ENCODE peak calls at places on chromosomes 11 and 22, in four cellular contexts. U, P, F and Z are unnamed samples.

GRCh38 chr11:1060410-1060809 is 14.3 kb upstream of the MUC2 start:
- DNase-seq in U (no peak), P (no peak), F (no peak), Z (no peak)

GRCh38 chr11:106421673-106422292 is 344.3 kb downstream of the AASDHPPT start:
- DNase-seq in U (no peak), P (no peak), F (no peak), Z (no peak)

GRCh38 chr11:122189259-122189658 is 73.2 kb upstream of the BLID start:
- DNase-seq in U (no peak), P (peak), F (no peak), Z (no peak)

GRCh38 chr11:119479685-119480275 is 56.8 kb upstream of the THY1 start:
- DNase-seq in U (no peak), P (peak), F (peak), Z (peak)

GRCh38 chr11:846496-847098 is 3.9 kb downstream of the TSPAN4 start:
- DNase-seq in U (no peak), P (no peak), F (no peak), Z (no peak)

GRCh38 chr11:131685206-131685605 is 314.8 kb downstream of the NTM start:
- DNase-seq in U (no peak), P (no peak), F (no peak), Z (no peak)

GRCh38 chr11:64250875-64251721 is at the start of gene PLCB3:
- DNase-seq in U (peak), P (peak), F (peak), Z (no peak)

GRCh38 chr22:41780714-41781507 is 19.6 kb upstream of the CCDC134 start:
- DNase-seq in U (no peak), P (peak), F (peak), Z (peak)

GRCh38 chr11:22832315-22833041 is 2.9 kb upstream of the SVIP start:
- DNase-seq in U (no peak), P (no peak), F (no peak), Z (no peak)

GRCh38 chr11:47333526-47333845 is 19.0 kb downstream of the MYBPC3 start:
- DNase-seq in U (no peak), P (no peak), F (no peak), Z (no peak)

GRCh38 chr11:72430743-72431570 is 3.4 kb downstream of the CLPB start:
- DNase-seq in U (peak), P (peak), F (peak), Z (no peak)

GRCh38 chr22:39254789-39255298 is 10.1 kb upstream of the PDGFB start:
- DNase-seq in U (no peak), P (no peak), F (no peak), Z (no peak)

GRCh38 chr11:19393119-19393518 is 152.4 kb upstream of the E2F8 start:
- DNase-seq in U (no peak), P (no peak), F (no peak), Z (no peak)

GRCh38 chr22:41943661-41944209 is 3.2 kb downstream of the CENPM start:
- DNase-seq in U (no peak), P (no peak), F (no peak), Z (no peak)

GRCh38 chr11:10844816-10845215 is 13.0 kb downstream of the ZBED5 start:
- DNase-seq in U (no peak), P (no peak), F (no peak), Z (no peak)

DNA sequence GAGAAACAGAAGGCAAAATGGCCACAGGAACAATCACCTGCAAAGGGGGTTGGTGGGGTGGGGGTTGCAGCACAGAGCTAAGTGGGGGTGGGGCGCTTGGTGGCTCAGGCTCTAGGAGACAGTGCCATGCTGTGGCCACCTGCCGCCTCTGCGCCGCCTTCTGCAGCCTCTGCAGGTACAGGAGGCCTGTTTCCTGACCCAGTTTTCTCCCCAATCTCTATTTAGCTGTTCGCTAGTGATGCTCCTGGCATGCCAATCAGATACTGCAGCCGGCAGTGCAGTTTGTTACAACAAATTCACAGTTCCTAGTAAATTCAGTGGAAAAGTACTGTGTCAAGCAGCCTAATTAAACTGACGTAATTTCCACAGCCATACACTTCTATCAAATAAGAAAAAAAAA is 106.4 kb downstream of the SERGEF start:
- DNase-seq in U (no peak), P (no peak), F (peak), Z (no peak)
- TF ChIP-seq CTCF in U (peak), P (no peak), F (no peak), Z (no peak)

DNA sequence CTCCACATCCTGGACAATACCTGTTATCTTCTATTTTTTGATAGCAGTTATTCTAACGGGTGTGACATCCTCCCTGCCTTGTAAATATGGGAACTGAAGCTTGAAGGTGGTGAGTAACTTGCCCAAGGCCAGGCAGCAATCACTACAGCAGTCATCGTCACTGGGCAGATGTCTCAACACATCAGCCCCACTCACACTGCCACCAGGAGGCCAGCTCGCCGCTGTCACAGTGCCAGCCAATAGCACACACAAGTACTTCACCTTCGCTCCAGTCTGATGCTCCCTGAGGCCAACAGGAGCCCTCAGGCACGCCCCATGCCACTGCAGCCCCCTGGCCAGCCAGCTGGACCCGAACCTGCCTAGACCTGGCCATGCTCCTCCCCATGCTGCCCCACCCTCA is 4.9 kb upstream of the TTLL1 start:
- DNase-seq in U (no peak), P (no peak), F (no peak), Z (no peak)
- TF ChIP-seq CTCF in U (peak), P (no peak), F (no peak), Z (no peak)

DNA sequence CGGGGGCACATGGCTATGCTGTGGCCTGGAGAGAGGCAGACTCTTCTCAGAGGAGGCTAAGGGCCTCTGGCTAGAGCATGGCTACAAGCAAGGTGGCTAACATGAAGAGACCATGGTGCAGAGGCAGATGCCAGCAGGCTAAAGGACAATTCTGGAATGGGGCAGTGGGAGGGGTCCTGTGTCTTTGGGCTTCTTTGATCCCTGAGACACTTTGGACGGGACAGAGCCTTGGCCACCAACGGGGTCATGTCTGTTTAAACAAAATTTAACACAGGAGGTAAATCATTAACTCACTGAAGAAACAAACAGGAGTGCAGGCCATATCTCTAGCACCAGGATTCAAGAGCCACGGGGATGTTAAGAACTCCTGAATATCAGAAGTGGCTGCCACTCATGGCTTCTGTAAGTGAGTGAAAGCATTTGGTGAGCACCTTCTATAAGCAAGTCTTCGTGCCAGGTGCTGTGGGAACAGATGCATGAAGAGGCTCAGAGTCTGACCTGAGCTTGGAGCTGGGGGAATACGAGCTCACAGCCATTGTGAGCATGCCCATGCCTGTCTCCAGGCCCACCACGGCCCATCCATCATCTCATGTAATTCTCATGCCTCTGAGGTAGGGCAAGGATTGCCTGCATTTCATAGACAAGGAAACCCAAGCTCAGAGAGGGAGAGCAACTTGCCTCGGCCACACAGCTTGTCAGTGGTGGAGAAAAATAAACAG is 18.3 kb upstream of the ZNRF3 start:
- DNase-seq in U (no peak), P (no peak), F (no peak), Z (no peak)
- TF ChIP-seq CTCF in U (no peak), P (no peak), F (no peak), Z (no peak)

GRCh38 chr22:29205260-29205597 is 467 bp upstream of the EMID1 start:
- DNase-seq in U (no peak), P (no peak), F (no peak), Z (no peak)

GRCh38 chr22:29204617-29205183 is 996 bp upstream of the EMID1 start:
- DNase-seq in U (no peak), P (no peak), F (no peak), Z (no peak)

GRCh38 chr22:29207231-29207550 is 1.5 kb downstream of the EMID1 start:
- DNase-seq in U (no peak), P (no peak), F (no peak), Z (no peak)

GRCh38 chr22:29206372-29207230 is 905 bp downstream of the EMID1 start:
- DNase-seq in U (peak), P (no peak), F (no peak), Z (no peak)

GRCh38 chr22:29205598-29206371 is at the start of gene EMID1:
- DNase-seq in U (no peak), P (no peak), F (peak), Z (no peak)
- TF ChIP-seq CTCF in U (no peak), P (peak), F (no peak), Z (no peak)

DNA sequence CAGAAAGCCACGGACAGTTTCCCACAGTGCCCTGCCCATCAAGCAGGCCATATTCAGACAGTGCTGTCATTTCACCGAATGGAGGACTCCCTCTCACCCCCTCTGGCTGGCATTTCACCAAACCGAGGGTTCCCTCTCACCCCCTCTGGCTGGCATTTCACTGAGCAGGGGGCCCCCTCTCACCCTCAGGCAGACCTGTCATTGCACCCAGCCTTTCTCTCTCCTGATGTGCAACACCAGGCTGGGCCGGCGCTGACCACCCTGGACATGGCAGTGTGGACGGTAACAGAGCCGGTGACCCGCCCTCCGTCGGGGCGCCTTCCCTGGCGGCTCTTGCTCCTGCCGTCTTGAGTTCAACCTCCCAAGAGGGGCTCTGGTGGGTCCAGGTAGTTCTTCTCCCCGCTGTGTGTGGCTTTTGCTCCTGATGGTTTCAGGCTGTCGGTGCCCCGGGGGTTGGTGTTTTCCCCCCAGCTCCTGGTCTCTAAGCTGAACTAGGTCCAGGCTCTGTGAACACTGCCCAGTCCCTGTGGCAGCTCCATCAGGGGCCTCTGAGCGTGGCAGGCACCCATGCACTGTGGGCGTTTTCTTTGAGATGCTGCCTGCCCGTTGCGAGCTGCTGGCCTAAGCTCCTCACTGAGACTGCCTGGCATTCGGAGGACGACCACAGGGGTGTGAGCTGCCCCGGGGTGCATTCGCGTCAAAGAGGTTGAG is 46.9 kb downstream of the SMIM38 start:
- DNase-seq in U (no peak), P (no peak), F (no peak), Z (no peak)
- TF ChIP-seq CTCF in U (no peak), P (no peak), F (no peak), Z (no peak)

GRCh38 chr22:17918840-17919239 is 105.5 kb downstream of the MICAL3 start:
- DNase-seq in U (no peak), P (no peak), F (no peak), Z (no peak)

GRCh38 chr22:17921871-17922821 is 102.2 kb downstream of the MICAL3 start:
- DNase-seq in U (no peak), P (no peak), F (peak), Z (no peak)

GRCh38 chr22:17919276-17920144 is 104.9 kb downstream of the MICAL3 start:
- DNase-seq in U (no peak), P (no peak), F (peak), Z (no peak)

GRCh38 chr22:17920992-17921650 is 103.2 kb downstream of the MICAL3 start:
- DNase-seq in U (no peak), P (no peak), F (no peak), Z (no peak)

GRCh38 chr22:17920145-17920605 is 104.2 kb downstream of the MICAL3 start:
- DNase-seq in U (no peak), P (peak), F (peak), Z (no peak)
- TF ChIP-seq CTCF in U (no peak), P (no peak), F (peak), Z (no peak)

DNA sequence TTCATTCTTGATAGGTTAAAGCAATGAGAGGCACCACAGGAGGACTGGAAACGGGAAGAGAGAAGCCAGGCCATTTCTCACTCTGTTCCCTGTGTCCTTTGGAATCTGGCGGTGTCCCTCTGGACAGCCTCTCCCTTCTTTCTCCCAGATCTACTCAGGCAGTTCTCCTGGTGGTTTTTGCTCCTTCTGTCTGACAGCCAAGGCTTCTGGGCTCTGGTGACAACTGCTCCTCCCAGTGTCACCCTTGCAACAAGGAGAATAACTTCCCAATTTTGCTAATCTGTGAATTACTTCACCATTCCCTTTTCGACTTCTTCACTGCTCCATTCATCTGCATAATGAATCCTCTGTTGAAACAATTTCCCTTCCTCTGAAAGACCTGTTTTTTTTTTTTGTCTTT is 56.4 kb upstream of the PDE3B start:
- DNase-seq in U (no peak), P (no peak), F (no peak), Z (no peak)
- TF ChIP-seq CTCF in U (no peak), P (no peak), F (no peak), Z (no peak)

GRCh38 chr11:90309693-90310092 is 86.8 kb upstream of the CHORDC1 start:
- DNase-seq in U (no peak), P (no peak), F (no peak), Z (no peak)

DNA sequence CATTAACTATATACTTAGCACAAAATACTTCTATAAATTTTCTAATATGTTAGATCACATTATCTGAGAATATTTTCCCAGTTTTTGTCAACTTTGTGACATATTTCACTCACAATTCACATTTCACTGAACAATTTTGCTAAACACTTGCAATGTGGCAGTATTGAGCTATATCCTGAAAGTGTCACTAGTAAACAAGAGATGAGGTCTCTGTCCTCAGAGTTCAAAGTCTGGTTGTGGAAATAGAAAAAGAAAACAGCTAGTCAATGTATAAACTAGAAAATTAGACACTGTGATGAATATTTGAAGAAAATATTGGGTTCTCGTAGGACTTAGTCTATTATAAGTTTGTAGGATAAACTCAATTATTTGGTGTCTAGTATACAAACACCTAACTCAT is 87.4 kb upstream of the CHORDC1 start:
- DNase-seq in U (no peak), P (no peak), F (no peak), Z (no peak)
- TF ChIP-seq CTCF in U (no peak), P (no peak), F (no peak), Z (no peak)

GRCh38 chr11:62057069-62057468 is 66.7 kb upstream of the INCENP start:
- DNase-seq in U (no peak), P (no peak), F (no peak), Z (no peak)

GRCh38 chr11:62064221-62064620 is 59.6 kb upstream of the INCENP start:
- DNase-seq in U (no peak), P (no peak), F (no peak), Z (no peak)

GRCh38 chr11:62062223-62062861 is 61.5 kb upstream of the INCENP start:
- DNase-seq in U (no peak), P (no peak), F (no peak), Z (no peak)

GRCh38 chr11:62055970-62056369 is 67.8 kb upstream of the INCENP start:
- DNase-seq in U (no peak), P (no peak), F (no peak), Z (no peak)

DNA sequence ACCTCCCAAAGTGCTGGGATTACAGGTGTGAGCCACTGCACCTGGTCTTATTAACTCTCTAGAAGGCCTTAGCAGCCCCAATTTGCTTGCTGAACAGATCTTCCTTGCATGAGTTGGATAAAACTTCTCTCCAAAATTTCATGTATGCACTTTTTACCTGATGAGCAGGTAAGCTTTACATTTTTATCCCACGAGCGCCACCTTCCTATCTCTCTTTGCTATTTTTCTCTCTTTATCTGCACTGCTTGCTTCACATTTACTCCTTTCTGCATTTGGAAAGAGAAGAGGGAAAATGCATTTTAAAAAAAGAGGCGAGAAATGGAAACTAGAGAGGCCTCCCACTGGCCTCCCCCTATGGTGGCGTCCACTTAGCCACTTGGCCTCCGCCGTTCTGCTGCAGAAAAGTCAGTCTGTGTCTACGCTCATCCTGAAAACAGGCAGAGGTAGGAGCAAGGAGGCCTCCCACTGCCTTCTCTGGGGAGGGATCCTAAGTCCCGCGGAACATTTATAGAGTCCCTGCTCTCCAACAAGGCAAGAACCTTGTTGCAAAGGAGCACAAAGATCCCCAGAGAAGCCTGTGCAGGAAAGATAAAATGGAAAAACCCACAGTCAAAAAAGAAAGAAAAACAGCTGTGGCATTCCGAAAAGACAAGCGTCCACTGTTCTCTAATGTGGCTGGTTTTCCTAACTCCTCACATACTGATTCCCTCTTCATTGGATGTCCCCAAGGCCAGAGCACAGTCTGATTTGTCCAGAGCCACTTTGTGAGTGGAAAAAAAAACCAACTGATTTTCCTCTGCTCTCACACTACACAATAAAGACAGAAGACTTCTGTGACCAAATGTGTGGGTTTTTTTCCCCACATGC is 62.2 kb upstream of the INCENP start:
- DNase-seq in U (no peak), P (no peak), F (no peak), Z (no peak)
- TF ChIP-seq CTCF in U (no peak), P (no peak), F (peak), Z (no peak)